ENCODE peak calls at places on chromosome 6, in ten cellular contexts. G is SK-N-SH; D is dorsolateral prefrontal cortex; O is activated T-helper 9 cell treated with anti-CD3 and anti-CD28 coated beads, Interleukin-2, amount 50 U/mL, for 16 hours; J is vagina; C is activated T-cell treated with anti-CD3 and anti-CD28 coated beads, Interleukin-2, amount 50 U/mL, for 72 hours; S is HT1080; K is osteocyte; Q is Peyer's patch; I is SW480. E is an unnamed sample.
A peak's percentile ranks its signal among the peaks of the same experiment; 100 is the strongest.

GRCh38 chr6:84410377-84410776 is 182.9 kb upstream of the CEP162 start:
- DNase-seq in G (no peak), D (no peak), O (no peak), J (no peak), C (no peak), S (no peak), K (no peak), Q (no peak), I (no peak), E (no peak)

GRCh38 chr6:113065606-113066005 is 718.5 kb downstream of the RFPL4B start:
- DNase-seq in G (no peak), D (no peak), O (no peak), J (no peak), C (no peak), S (no peak), K (no peak), Q (no peak), I (no peak), E (no peak)

GRCh38 chr6:411402-412145 is 20.0 kb downstream of the IRF4 start:
- DNase-seq in G (no peak), D (no peak), O (no peak), J (no peak), C (no peak), S (no peak), K (no peak), Q (no peak), I (no peak), E (no peak)

GRCh38 chr6:165876568-165876967 is 213.5 kb upstream of the PDE10A start:
- DNase-seq in G (no peak), D (no peak), O (no peak), J (peak; percentile 85), C (no peak), S (no peak), K (no peak), Q (no peak), I (no peak), E (no peak)

GRCh38 chr6:2396856-2397640 is 151.6 kb upstream of the GMDS start:
- DNase-seq in G (no peak), D (no peak), O (no peak), J (no peak), C (no peak), S (no peak), K (no peak), Q (no peak), I (no peak), E (no peak)

GRCh38 chr6:2861071-2861821 is 19.6 kb upstream of the SERPINB1 start:
- DNase-seq in G (no peak), D (no peak), O (no peak), J (no peak), C (peak; percentile 48), S (no peak), K (no peak), Q (no peak), I (no peak), E (no peak)

GRCh38 chr6:127914240-127914639 is 13.4 kb upstream of the THEMIS start:
- DNase-seq in G (no peak), D (no peak), O (no peak), J (no peak), C (no peak), S (no peak), K (no peak), Q (no peak), I (no peak), E (no peak)

GRCh38 chr6:43575105-43575771 is 600 bp downstream of the XPO5 start:
- DNase-seq in G (peak; percentile 68), D (no peak), O (peak; percentile 36), J (peak; percentile 87), C (peak; percentile 62), S (no peak), K (no peak), Q (no peak), I (peak; percentile 55), E (peak; percentile 74)

GRCh38 chr6:33392168-33392947 is 735 bp downstream of the KIFC1 start:
- DNase-seq in G (no peak), D (no peak), O (no peak), J (no peak), C (peak; percentile 48), S (no peak), K (no peak), Q (no peak), I (no peak), E (no peak)

GRCh38 chr6:169239181-169239580 is 14.5 kb downstream of the THBS2 start:
- DNase-seq in G (no peak), D (no peak), O (no peak), J (no peak), C (no peak), S (no peak), K (no peak), Q (peak; percentile 16), I (no peak), E (no peak)

GRCh38 chr6:83183082-83183828 is 9.8 kb downstream of the PGM3 start:
- DNase-seq in G (no peak), D (no peak), O (no peak), J (no peak), C (no peak), S (peak; percentile 96), K (no peak), Q (no peak), I (no peak), E (no peak)

GRCh38 chr6:142845624-142846458 is 99.1 kb downstream of the HIVEP2 start:
- DNase-seq in G (peak; percentile 70), D (peak; percentile 74), O (peak; percentile 34), J (no peak), C (peak; percentile 59), S (peak; percentile 90), K (peak; percentile 96), Q (peak; percentile 94), I (peak; percentile 92), E (peak; percentile 24)

GRCh38 chr6:161303628-161304340 is 29.9 kb upstream of the AGPAT4 start:
- DNase-seq in G (no peak), D (no peak), O (no peak), J (no peak), C (no peak), S (peak; percentile 43), K (peak; percentile 78), Q (no peak), I (no peak), E (no peak)

GRCh38 chr6:51788121-51788520 is 299.3 kb downstream of the PKHD1 start:
- DNase-seq in G (no peak), D (no peak), O (no peak), J (no peak), C (no peak), S (no peak), K (no peak), Q (no peak), I (no peak), E (no peak)

GRCh38 chr6:166624275-166624674 is 2.8 kb downstream of the RPS6KA2 start:
- DNase-seq in G (no peak), D (no peak), O (no peak), J (no peak), C (no peak), S (no peak), K (peak; percentile 85), Q (no peak), I (no peak), E (no peak)

GRCh38 chr6:5422321-5422915 is 161.1 kb downstream of the FARS2 start:
- DNase-seq in G (peak; percentile 36), D (no peak), O (no peak), J (no peak), C (no peak), S (peak; percentile 38), K (no peak), Q (no peak), I (no peak), E (peak; percentile 75)

GRCh38 chr6:135270676-135271536 is 89.8 kb downstream of the MYB start:
- DNase-seq in G (no peak), D (no peak), O (no peak), J (no peak), C (no peak), S (no peak), K (no peak), Q (peak; percentile 75), I (peak; percentile 86), E (no peak)

GRCh38 chr6:54910326-54910952 is 63.9 kb downstream of the FAM83B start:
- DNase-seq in G (no peak), D (no peak), O (no peak), J (no peak), C (no peak), S (no peak), K (no peak), Q (peak; percentile 44), I (no peak), E (no peak)

GRCh38 chr6:123829302-123829953 is 25.8 kb downstream of the NKAIN2 start:
- DNase-seq in G (no peak), D (no peak), O (no peak), J (no peak), C (no peak), S (peak; percentile 74), K (no peak), Q (no peak), I (no peak), E (no peak)

GRCh38 chr6:155040154-155040553 is 45.0 kb downstream of the TIAM2 start:
- DNase-seq in G (peak; percentile 73), D (no peak), O (no peak), J (no peak), C (no peak), S (no peak), K (no peak), Q (no peak), I (no peak), E (peak; percentile 44)

GRCh38 chr6:82205793-82206425 is 41.6 kb downstream of the IBTK start:
- DNase-seq in G (peak; percentile 38), D (no peak), O (no peak), J (no peak), C (no peak), S (no peak), K (no peak), Q (no peak), I (no peak), E (peak; percentile 51)

GRCh38 chr6:54440549-54440948 is 132.3 kb downstream of the TINAG start:
- DNase-seq in G (no peak), D (no peak), O (no peak), J (no peak), C (no peak), S (peak; percentile 43), K (no peak), Q (no peak), I (no peak), E (no peak)

GRCh38 chr6:70657706-70658105 is 10.0 kb upstream of the SMAP1 start:
- DNase-seq in G (no peak), D (no peak), O (no peak), J (no peak), C (no peak), S (no peak), K (no peak), Q (no peak), I (no peak), E (no peak)

GRCh38 chr6:10235339-10235738 is 179.5 kb downstream of the TFAP2A start:
- DNase-seq in G (no peak), D (no peak), O (no peak), J (no peak), C (no peak), S (no peak), K (no peak), Q (no peak), I (no peak), E (no peak)

E was measured in D341Med.